ENCODE peak calls at places on chromosomes 4 and X, in four cellular contexts. One of them, this sample, is unnamed.

GRCh38 chr4:3059090-3059428 is 15.3 kb downstream of the HTT-AS start:
- DNase-seq in K562: no peak
- DNase-seq in H1: no peak
- DNase-seq in HepG2: no peak
- DNase-seq in this sample: no peak

GRCh38 chr4:113823291-113823659 is 61.7 kb upstream of the CAMK2D start:
- DNase-seq in H1: no peak
- DNase-seq in K562: no peak
- DNase-seq in HepG2: no peak
- DNase-seq in this sample: peak; percentile 85

GRCh38 chrX:118644378-118644777 is 83.0 kb upstream of the IL13RA1 start:
- DNase-seq in H1: no peak
- DNase-seq in K562: peak; percentile 9
- DNase-seq in HepG2: peak; percentile 54
- DNase-seq in this sample: no peak

GRCh38 chrX:110021180-110022022 is 18.5 kb downstream of the TMEM164 start:
- DNase-seq in H1: no peak
- DNase-seq in K562: no peak
- DNase-seq in HepG2: no peak
- DNase-seq in this sample: no peak

GRCh38 chr4:42627887-42628646 is 28.8 kb downstream of the ATP8A1 start:
- DNase-seq in K562: no peak
- DNase-seq in H1: no peak
- DNase-seq in HepG2: no peak
- DNase-seq in this sample: peak; percentile 97

GRCh38 chrX:96770315-96770714 is 85.7 kb downstream of the DIAPH2 start:
- DNase-seq in H1: no peak
- DNase-seq in HepG2: peak; percentile 0
- DNase-seq in K562: no peak
- DNase-seq in this sample: no peak

GRCh38 chr4:37687175-37687525 is 974 bp upstream of the RELL1 start:
- DNase-seq in HepG2: no peak
- DNase-seq in H1: no peak
- DNase-seq in K562: no peak
- DNase-seq in this sample: no peak

GRCh38 chrX:54708404-54708803 is 89.7 kb downstream of the ITIH6 start:
- DNase-seq in HepG2: peak; percentile 10
- DNase-seq in H1: no peak
- DNase-seq in K562: no peak
- DNase-seq in this sample: no peak

GRCh38 chrX:136156560-136157117 is 9.3 kb downstream of the FHL1 start:
- DNase-seq in HepG2: no peak
- DNase-seq in K562: no peak
- DNase-seq in H1: no peak
- DNase-seq in this sample: no peak

GRCh38 chr4:159129822-159130550 is 27.1 kb downstream of the RAPGEF2 start:
- DNase-seq in H1: no peak
- DNase-seq in K562: no peak
- DNase-seq in HepG2: no peak
- DNase-seq in this sample: no peak

GRCh38 chr4:79454656-79455055 is 46.6 kb upstream of the GK2 start:
- DNase-seq in HepG2: no peak
- DNase-seq in K562: no peak
- DNase-seq in H1: no peak
- DNase-seq in this sample: no peak

DNA sequence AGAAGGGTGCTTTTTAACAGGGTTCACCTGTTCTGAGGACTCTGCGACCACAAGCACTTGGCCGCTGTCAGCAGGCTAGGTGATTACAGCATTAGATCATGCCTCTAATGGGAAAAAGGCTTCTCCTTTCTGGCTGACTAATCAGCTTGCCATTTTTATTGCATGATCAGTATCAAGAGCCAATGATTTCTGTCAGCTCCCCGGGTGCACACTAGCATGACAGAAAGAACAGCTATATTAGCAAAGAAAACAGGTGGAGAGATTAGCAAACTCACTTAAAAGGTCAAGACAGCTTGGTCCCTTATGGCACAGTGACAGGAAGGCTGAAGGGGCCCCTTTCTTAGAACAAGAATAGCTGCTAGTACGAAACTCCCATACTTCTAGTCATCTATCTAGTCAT is 170.0 kb downstream of the SMIM20 start:
- DNase-seq in K562: no peak
- DNase-seq in H1: no peak
- DNase-seq in HepG2: no peak
- DNase-seq in this sample: peak; percentile 67
- TF ChIP-seq BRCA1 in K562: no peak
- TF ChIP-seq BRCA1 in H1: no peak
- TF ChIP-seq BRCA1 in HepG2: no peak
- TF ChIP-seq BRCA1 in this sample: no peak

DNA sequence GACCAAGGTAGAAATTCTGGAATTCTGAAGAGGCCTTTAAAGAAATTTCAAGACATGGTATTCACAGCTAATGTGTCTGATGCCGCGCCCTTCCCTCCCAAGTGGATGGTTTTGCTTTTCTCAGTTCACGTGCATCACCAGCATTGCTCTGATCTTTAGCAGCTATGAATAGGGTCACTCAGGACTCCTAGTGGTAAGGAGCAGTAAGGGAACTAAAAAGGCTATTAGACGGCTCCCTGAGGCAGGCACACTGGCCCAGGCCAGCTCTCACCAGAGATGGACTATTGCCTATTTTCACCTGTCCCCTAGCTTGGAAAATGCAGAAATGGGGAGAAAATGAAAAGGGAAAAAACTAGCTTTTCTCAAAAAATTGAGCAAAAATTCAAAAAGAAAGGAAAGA is 447.5 kb upstream of the RASGEF1B start:
- DNase-seq in K562: peak; percentile 29
- DNase-seq in H1: no peak
- DNase-seq in HepG2: peak; percentile 21
- DNase-seq in this sample: no peak
- TF ChIP-seq BRCA1 in K562: no peak
- TF ChIP-seq BRCA1 in H1: no peak
- TF ChIP-seq BRCA1 in HepG2: no peak
- TF ChIP-seq BRCA1 in this sample: no peak

GRCh38 chrX:1673337-1673736 is 58.5 kb downstream of the ASMT start:
- DNase-seq in H1: no peak
- DNase-seq in K562: peak; percentile 46
- DNase-seq in HepG2: peak; percentile 27
- DNase-seq in this sample: no peak

GRCh38 chrX:1661922-1662221 is 47.0 kb downstream of the ASMT start:
- DNase-seq in HepG2: no peak
- DNase-seq in K562: no peak
- DNase-seq in H1: no peak
- DNase-seq in this sample: no peak

GRCh38 chrX:1667566-1667965 is 52.7 kb downstream of the ASMT start:
- DNase-seq in K562: no peak
- DNase-seq in H1: no peak
- DNase-seq in HepG2: no peak
- DNase-seq in this sample: no peak
- TF ChIP-seq BRCA1 in K562: no peak
- TF ChIP-seq BRCA1 in H1: no peak
- TF ChIP-seq BRCA1 in HepG2: no peak
- TF ChIP-seq BRCA1 in this sample: no peak

GRCh38 chrX:134821901-134822300 is 163.6 kb upstream of the PLAC1 start:
- DNase-seq in H1: no peak
- DNase-seq in HepG2: no peak
- DNase-seq in K562: no peak
- DNase-seq in this sample: no peak

GRCh38 chrX:134821370-134821769 is 163.1 kb upstream of the PLAC1 start:
- DNase-seq in HepG2: no peak
- DNase-seq in K562: no peak
- DNase-seq in H1: no peak
- DNase-seq in this sample: no peak
- TF ChIP-seq BRCA1 in HepG2: no peak
- TF ChIP-seq BRCA1 in K562: no peak
- TF ChIP-seq BRCA1 in H1: no peak
- TF ChIP-seq BRCA1 in this sample: no peak

GRCh38 chrX:12890467-12890866 is 16.0 kb upstream of the TLR8 start:
- DNase-seq in HepG2: no peak
- DNase-seq in H1: no peak
- DNase-seq in K562: no peak
- DNase-seq in this sample: peak; percentile 87

GRCh38 chrX:12885508-12885907 is 18.6 kb downstream of the TLR7 start:
- DNase-seq in HepG2: no peak
- DNase-seq in K562: no peak
- DNase-seq in H1: no peak
- DNase-seq in this sample: no peak

GRCh38 chrX:12886545-12886944 is 19.7 kb downstream of the TLR7 start:
- DNase-seq in K562: no peak
- DNase-seq in HepG2: no peak
- DNase-seq in H1: no peak
- DNase-seq in this sample: no peak

GRCh38 chrX:12887141-12887540 is 19.3 kb upstream of the TLR8 start:
- DNase-seq in K562: no peak
- DNase-seq in H1: no peak
- DNase-seq in HepG2: no peak
- DNase-seq in this sample: no peak

GRCh38 chrX:12887767-12888166 is 18.7 kb upstream of the TLR8 start:
- DNase-seq in HepG2: no peak
- DNase-seq in H1: no peak
- DNase-seq in K562: no peak
- DNase-seq in this sample: no peak
- TF ChIP-seq BRCA1 in HepG2: no peak
- TF ChIP-seq BRCA1 in H1: no peak
- TF ChIP-seq BRCA1 in K562: no peak
- TF ChIP-seq BRCA1 in this sample: no peak

GRCh38 chrX:27924261-27924660 is 57.0 kb downstream of the DCAF8L1 start:
- DNase-seq in HepG2: no peak
- DNase-seq in H1: no peak
- DNase-seq in K562: no peak
- DNase-seq in this sample: no peak

GRCh38 chrX:27917713-27918500 is 63.3 kb downstream of the DCAF8L1 start:
- DNase-seq in K562: no peak
- DNase-seq in H1: no peak
- DNase-seq in HepG2: no peak
- DNase-seq in this sample: no peak

GRCh38 chrX:27915617-27916016 is 65.6 kb downstream of the DCAF8L1 start:
- DNase-seq in K562: no peak
- DNase-seq in HepG2: no peak
- DNase-seq in H1: no peak
- DNase-seq in this sample: peak; percentile 20

GRCh38 chrX:27924718-27925117 is 56.5 kb downstream of the DCAF8L1 start:
- DNase-seq in K562: no peak
- DNase-seq in HepG2: no peak
- DNase-seq in H1: no peak
- DNase-seq in this sample: no peak

GRCh38 chrX:27918799-27919198 is 62.5 kb downstream of the DCAF8L1 start:
- DNase-seq in HepG2: no peak
- DNase-seq in H1: no peak
- DNase-seq in K562: no peak
- DNase-seq in this sample: no peak
- TF ChIP-seq BRCA1 in HepG2: no peak
- TF ChIP-seq BRCA1 in H1: no peak
- TF ChIP-seq BRCA1 in K562: no peak
- TF ChIP-seq BRCA1 in this sample: no peak

This sample was measured in GM12878.